ENCODE peak calls at places on chromosomes 11 and 22, in nine cellular contexts. H is OCI-LY7, T is neural progenitor cell, Z is fibroblast of lung, V is GM23248, D is mesendoderm, F is A549, K is PC-3, A is endothelial cell of umbilical vein. I is an unnamed sample.

GRCh38 chr22:45308624-45309421 is 911 bp upstream of the FAM118A start:
- DNase-seq in Z (no peak), A (no peak), T (peak; percentile 28), V (no peak), F (no peak), K (no peak), H (peak; percentile 21), D (peak; percentile 57), I (peak; percentile 37)

GRCh38 chr11:2318707-2319106 is 16.9 kb downstream of the TSPAN32 start:
- DNase-seq in F (no peak), H (no peak), T (no peak), V (no peak), K (no peak), A (no peak), D (no peak), Z (no peak), I (no peak)

GRCh38 chr22:25598609-25599008 is 34.1 kb downstream of the GRK3 start:
- DNase-seq in F (no peak), Z (no peak), T (no peak), V (no peak), D (no peak), K (no peak), H (no peak), A (no peak), I (no peak)

GRCh38 chr22:43827336-43827735 is 15.2 kb upstream of the EFCAB6 start:
- DNase-seq in K (no peak), F (no peak), H (no peak), A (no peak), D (no peak), Z (no peak), T (no peak), V (no peak), I (no peak)

GRCh38 chr11:62805044-62805892 is at the start of gene NXF1:
- DNase-seq in V (peak; percentile 97), F (peak; percentile 97), D (peak; percentile 96), K (peak; percentile 99), Z (peak; percentile 95), A (peak; percentile 97), T (peak; percentile 98), H (peak; percentile 97), I (peak; percentile 96)

GRCh38 chr11:113045146-113045545 is 83.9 kb downstream of the NCAM1 start:
- DNase-seq in H (no peak), V (no peak), K (no peak), F (no peak), D (peak; percentile 32), T (no peak), A (no peak), Z (no peak), I (no peak)

GRCh38 chr22:37564111-37564711 is 3.9 kb downstream of the CDC42EP1 start:
- DNase-seq in F (no peak), K (no peak), A (peak; percentile 61), Z (peak; percentile 39), H (no peak), D (no peak), V (peak; percentile 40), T (no peak), I (no peak)

GRCh38 chr11:75084883-75085282 is 11.8 kb downstream of the OR2AT4 start:
- DNase-seq in Z (no peak), K (no peak), D (no peak), T (no peak), V (no peak), F (no peak), A (no peak), H (no peak), I (no peak)

GRCh38 chr22:30008401-30008800 is 71.9 kb upstream of the HORMAD2 start:
- DNase-seq in A (no peak), H (no peak), V (no peak), F (no peak), T (peak; percentile 63), K (no peak), Z (no peak), D (peak; percentile 48), I (no peak)

GRCh38 chr11:12184696-12185095 is 74.3 kb downstream of the MICAL2 start:
- DNase-seq in K (peak; percentile 23), H (no peak), V (peak; percentile 70), A (no peak), Z (no peak), T (no peak), F (no peak), D (no peak), I (no peak)

GRCh38 chr22:50206599-50206998 is 5.8 kb downstream of the SELENOO start:
- DNase-seq in Z (peak; percentile 49), F (peak; percentile 37), D (peak; percentile 82), T (peak; percentile 70), V (peak; percentile 61), H (peak; percentile 24), K (no peak), A (peak; percentile 39), I (peak; percentile 88)

DNA sequence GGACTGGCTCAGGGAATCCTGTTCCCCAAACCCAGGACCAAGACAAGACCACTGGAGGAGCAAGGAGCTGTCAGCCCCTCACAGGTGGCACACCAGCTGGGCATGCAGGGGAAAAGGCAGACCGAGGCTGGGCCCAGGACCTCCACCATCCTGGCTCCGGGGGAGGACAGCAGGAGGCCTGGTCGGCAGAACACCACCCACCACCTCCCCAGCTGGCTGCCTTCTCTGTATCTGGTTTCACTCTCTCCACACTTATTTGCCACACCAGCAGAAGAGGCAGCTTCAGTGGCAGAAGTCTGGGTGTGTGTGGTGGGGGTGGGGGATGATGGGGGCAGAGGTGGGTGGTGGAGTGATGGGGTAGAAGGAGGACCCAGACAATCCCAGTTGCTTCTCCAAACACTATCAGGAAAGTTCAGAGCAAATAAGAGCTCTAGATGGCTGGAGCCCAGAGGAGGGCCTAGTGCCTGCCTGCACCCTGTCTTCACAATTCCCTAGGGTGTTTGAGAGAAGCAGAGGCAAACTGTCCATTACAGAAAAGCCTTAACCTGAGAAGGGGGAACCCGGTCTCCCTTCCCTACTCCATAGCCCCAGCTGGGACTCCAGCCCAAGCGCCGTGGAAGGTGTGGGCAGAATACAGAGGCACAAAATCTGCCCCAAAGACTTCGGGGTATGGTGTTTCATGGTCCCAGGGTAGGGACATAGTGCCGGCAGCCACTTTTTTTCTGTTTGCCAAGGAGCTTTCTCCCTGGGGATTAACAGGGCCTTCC is 52.0 kb upstream of the CDON start:
- DNase-seq in D (no peak), F (no peak), A (no peak), V (peak; percentile 41), Z (no peak), H (no peak), K (no peak), T (no peak), I (no peak)
- H3K4me2 ChIP-seq in D (no peak overlapping the region), F (peak overlapping the region; percentile 87), A (no peak overlapping the region), V (peak overlapping the region; percentile 63), Z (no peak overlapping the region), H (no peak overlapping the region), K (peak overlapping the region; percentile 75), T (no peak overlapping the region), I (no peak overlapping the region)

GRCh38 chr11:117950999-117951961 is 22.1 kb upstream of the TMPRSS13 start:
- DNase-seq in H (peak; percentile 74), F (no peak), Z (no peak), D (no peak), A (no peak), K (no peak), V (no peak), T (no peak), I (no peak)
- H3K4me2 ChIP-seq in H (peak overlapping the region; percentile 50), F (no peak overlapping the region), Z (no peak overlapping the region), D (no peak overlapping the region), A (no peak overlapping the region), K (no peak overlapping the region), V (no peak overlapping the region), T (no peak overlapping the region), I (no peak overlapping the region)

GRCh38 chr11:14331476-14332136 is 27.4 kb downstream of the RRAS2 start:
- DNase-seq in V (no peak), K (no peak), D (no peak), Z (no peak), T (no peak), H (no peak), A (peak; percentile 64), F (no peak), I (no peak)

GRCh38 chr11:14335712-14336111 is 23.3 kb downstream of the RRAS2 start:
- DNase-seq in V (no peak), H (no peak), D (no peak), Z (no peak), K (no peak), A (no peak), F (no peak), T (no peak), I (no peak)

GRCh38 chr11:14334893-14335292 is 24.1 kb downstream of the RRAS2 start:
- DNase-seq in K (no peak), H (no peak), Z (no peak), D (no peak), F (no peak), T (no peak), V (no peak), A (no peak), I (no peak)

GRCh38 chr11:14336507-14337503 is 22.2 kb downstream of the RRAS2 start:
- DNase-seq in D (peak; percentile 63), H (no peak), F (peak; percentile 85), T (no peak), V (peak; percentile 97), K (peak; percentile 96), Z (peak; percentile 86), A (peak; percentile 71), I (no peak)

DNA sequence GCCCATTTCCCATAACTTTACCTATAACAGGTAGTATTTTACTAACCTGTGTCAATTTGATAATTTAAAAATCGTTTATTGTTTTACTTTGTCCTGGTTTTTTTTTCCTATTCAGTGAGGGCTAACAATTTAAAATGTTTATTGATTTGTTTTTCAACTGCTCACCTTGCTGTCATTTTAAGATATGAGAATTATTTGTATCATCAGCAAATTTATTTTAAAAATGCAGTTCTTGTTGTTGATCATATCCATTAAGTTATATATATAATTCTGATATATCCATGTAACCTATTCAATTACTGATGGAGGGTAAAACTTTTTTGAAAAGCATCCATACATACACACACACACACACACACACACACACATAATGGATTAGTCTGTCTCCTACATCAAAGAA is 24.8 kb downstream of the RRAS2 start:
- DNase-seq in F (no peak), T (no peak), H (no peak), A (no peak), K (no peak), Z (no peak), D (no peak), V (no peak), I (no peak)
- H3K4me2 ChIP-seq in F (no peak overlapping the region), T (no peak overlapping the region), H (no peak overlapping the region), A (no peak overlapping the region), K (no peak overlapping the region), Z (no peak overlapping the region), D (no peak overlapping the region), V (no peak overlapping the region), I (peak overlapping the region; percentile 53)

GRCh38 chr22:38866024-38866398 is 6.0 kb downstream of the CBX6 start:
- DNase-seq in A (no peak), T (no peak), F (no peak), D (no peak), K (no peak), V (no peak), H (no peak), Z (no peak), I (no peak)

GRCh38 chr22:38863531-38864131 is 8.4 kb downstream of the CBX6 start:
- DNase-seq in T (no peak), Z (no peak), D (no peak), K (no peak), F (no peak), H (no peak), A (no peak), V (no peak), I (no peak)

GRCh38 chr22:38862375-38863329 is 9.4 kb downstream of the CBX6 start:
- DNase-seq in H (no peak), Z (peak; percentile 50), D (no peak), A (no peak), T (peak; percentile 39), K (no peak), F (no peak), V (no peak), I (peak; percentile 59)

GRCh38 chr22:38865201-38866023 is 6.6 kb downstream of the CBX6 start:
- DNase-seq in T (no peak), F (no peak), H (no peak), V (no peak), Z (no peak), D (no peak), K (no peak), A (no peak), I (no peak)

GRCh38 chr22:38864361-38865191 is 7.4 kb downstream of the CBX6 start:
- DNase-seq in Z (no peak), V (peak; percentile 46), F (no peak), H (no peak), A (peak; percentile 21), T (no peak), K (no peak), D (no peak), I (peak; percentile 67)
- H3K4me2 ChIP-seq in Z (no peak overlapping the region), V (peak overlapping the region; percentile 13), F (no peak overlapping the region), H (no peak overlapping the region), A (no peak overlapping the region), T (no peak overlapping the region), K (no peak overlapping the region), D (no peak overlapping the region), I (peak overlapping the region; percentile 39)

I was measured in GM23338.